ENCODE peak calls at places on chromosome 12, in ten cellular contexts. F is activated naive CD8-positive, alpha-beta T cell treated with anti-CD3 and anti-CD28 coated beads, Interleukin-2, amount 50 U/mL, for 24 hours; G is T-helper 2 cell; Z is KBM-7; H is colonic mucosa; M is HEK293T; C is activated gamma-delta T cell treated with Interleukin-2 at 50 U/mL for 16 hours; Q is DMS 273 treated with DMSO at 0.1 percent for 48 hours; E is NCI-H2081; T is HTR-8/SVneo. P is an unnamed sample.

GRCh38 chr12:102461501-102461900 is 18.9 kb downstream of the IGF1 start:
- DNase-seq in E (no peak), F (no peak), H (no peak), M (no peak), T (no peak), Z (no peak), C (no peak), Q (no peak), G (no peak), P (no peak)

GRCh38 chr12:67592228-67593011 is 56.1 kb upstream of the DYRK2 start:
- DNase-seq in G (peak; percentile 19), Q (no peak), F (no peak), E (no peak), H (peak; percentile 28), C (no peak), Z (peak; percentile 6), T (peak; percentile 6), M (no peak), P (no peak)

GRCh38 chr12:106428379-106428778 is 70.8 kb downstream of the POLR3B start:
- DNase-seq in M (no peak), T (no peak), H (no peak), F (no peak), E (no peak), G (no peak), Z (no peak), C (no peak), Q (no peak), P (no peak)

GRCh38 chr12:119397540-119397939 is 63.0 kb downstream of the CCDC60 start:
- DNase-seq in Q (no peak), E (no peak), T (no peak), Z (no peak), M (no peak), C (no peak), F (no peak), G (no peak), H (no peak), P (no peak)

GRCh38 chr12:34300376-34301250 is 278.3 kb downstream of the ALG10 start:
- DNase-seq in F (no peak), C (no peak), T (no peak), Q (no peak), E (no peak), M (no peak), H (no peak), G (no peak), Z (no peak), P (no peak)

GRCh38 chr12:45591635-45592034 is 137.9 kb upstream of the ARID2 start:
- DNase-seq in T (no peak), E (no peak), Z (no peak), M (no peak), Q (no peak), C (no peak), H (peak; percentile 32), G (no peak), F (no peak), P (no peak)

GRCh38 chr12:4830568-4830967 is 79.1 kb upstream of the KCNA1 start:
- DNase-seq in T (no peak), H (no peak), M (no peak), E (no peak), Z (no peak), G (no peak), C (no peak), Q (no peak), F (no peak), P (no peak)

GRCh38 chr12:46177842-46178608 is 90.8 kb downstream of the SLC38A1 start:
- DNase-seq in E (no peak), M (no peak), Q (no peak), F (no peak), C (no peak), H (no peak), Z (peak; percentile 34), G (peak; percentile 30), T (no peak), P (no peak)

GRCh38 chr12:107472308-107472707 is 213.3 kb upstream of the PWP1 start:
- DNase-seq in G (no peak), M (no peak), T (no peak), F (no peak), Z (no peak), H (no peak), Q (no peak), C (no peak), E (no peak), P (no peak)

GRCh38 chr12:83016226-83016835 is 329.6 kb downstream of the TMTC2 start:
- DNase-seq in M (no peak), E (no peak), Q (no peak), F (no peak), Z (no peak), C (no peak), G (no peak), H (no peak), T (no peak), P (no peak)

GRCh38 chr12:50066402-50066801 is 9.0 kb downstream of the ASIC1 start:
- DNase-seq in M (no peak), T (peak; percentile 55), H (no peak), G (no peak), C (no peak), E (no peak), Z (no peak), Q (no peak), F (no peak), P (no peak)

GRCh38 chr12:82651489-82651888 is 35.2 kb upstream of the TMTC2 start:
- DNase-seq in F (no peak), M (no peak), G (no peak), E (no peak), C (no peak), T (no peak), Q (no peak), H (no peak), Z (no peak), P (no peak)

GRCh38 chr12:124294686-124295315 is at the start of gene RFLNA:
- DNase-seq in G (no peak), H (peak; percentile 49), Z (no peak), Q (no peak), E (no peak), M (no peak), F (no peak), C (no peak), T (no peak), P (no peak)

GRCh38 chr12:52043386-52044212 is 7.6 kb upstream of the NR4A1 start:
- DNase-seq in Z (no peak), G (no peak), C (no peak), F (no peak), E (no peak), Q (no peak), M (no peak), H (no peak), T (no peak), P (no peak)

GRCh38 chr12:64968989-64969819 is 144.8 kb downstream of the TBC1D30 start:
- DNase-seq in C (no peak), T (peak; percentile 41), G (no peak), F (no peak), Q (no peak), Z (no peak), M (no peak), E (no peak), H (no peak), P (no peak)

GRCh38 chr12:33180921-33181320 is 258.7 kb downstream of the SYT10 start:
- DNase-seq in T (no peak), C (no peak), G (no peak), Q (no peak), E (no peak), M (no peak), Z (no peak), F (no peak), H (no peak), P (no peak)

GRCh38 chr12:74780458-74781241 is 243.0 kb downstream of the ATXN7L3B start:
- DNase-seq in H (no peak), T (peak; percentile 24), C (no peak), E (no peak), G (no peak), Z (no peak), M (no peak), Q (no peak), F (no peak), P (no peak)

P was measured in CD4-positive, alpha-beta T cell.